ENCODE peak calls at places on chromosomes 4 and X, in ten cellular contexts. N, U, F, X, E, C, J, S, G and Z are unnamed samples.
A peak's percentile ranks its signal among the peaks of the same experiment; 100 is the strongest.

GRCh38 chrX:69321006-69321655 is 155.9 kb upstream of the PJA1 start:
- DNase-seq in G (no peak), J (no peak), X (no peak), N (no peak), C (peak; percentile 2), E (no peak), U (no peak), S (no peak), F (no peak), Z (no peak)

GRCh38 chrX:53227224-53227765 is 2.3 kb upstream of the KDM5C start:
- DNase-seq in J (no peak), G (no peak), F (no peak), E (no peak), U (no peak), C (no peak), X (no peak), N (no peak), S (no peak), Z (no peak)

GRCh38 chrX:95885074-95885473 is 799.6 kb upstream of the DIAPH2 start:
- DNase-seq in N (no peak), G (no peak), U (no peak), F (peak; percentile 36), J (peak; percentile 32), E (peak; percentile 84), S (peak; percentile 3), C (no peak), X (no peak), Z (no peak)

GRCh38 chr4:149711588-149711987 is 104.1 kb downstream of the IQCM start:
- DNase-seq in U (no peak), F (no peak), E (no peak), S (no peak), J (no peak), X (no peak), G (no peak), N (no peak), C (no peak), Z (no peak)

GRCh38 chr4:80685219-80685618 is 345.3 kb upstream of the BMP3 start:
- DNase-seq in E (no peak), F (no peak), N (no peak), G (no peak), J (peak; percentile 75), U (no peak), C (no peak), S (no peak), X (no peak), Z (no peak)

GRCh38 chrX:107204063-107204605 is 2.1 kb downstream of the NUP62CL start:
- DNase-seq in U (no peak), C (no peak), G (no peak), F (peak; percentile 63), S (no peak), E (no peak), N (no peak), X (no peak), J (no peak), Z (no peak)

GRCh38 chr4:3369781-3370660 is 71.7 kb upstream of the HGFAC start:
- DNase-seq in G (no peak), U (peak; percentile 62), F (no peak), N (no peak), J (peak; percentile 84), E (peak; percentile 87), S (peak; percentile 68), C (peak; percentile 90), X (no peak), Z (peak; percentile 90)

GRCh38 chr4:917992-918391 is 14.1 kb downstream of the GAK start:
- DNase-seq in S (no peak), C (no peak), U (no peak), J (no peak), E (no peak), X (no peak), F (no peak), N (no peak), G (no peak), Z (no peak)

GRCh38 chr4:2340272-2341061 is 78.0 kb downstream of the ZFYVE28 start:
- DNase-seq in U (no peak), E (no peak), X (no peak), J (no peak), F (peak; percentile 13), S (no peak), C (peak; percentile 40), N (no peak), G (no peak), Z (no peak)

GRCh38 chr4:136103616-136104015 is 1428.7 kb downstream of the PCDH18 start:
- DNase-seq in X (no peak), J (no peak), F (no peak), C (no peak), S (no peak), N (no peak), U (no peak), E (no peak), G (no peak), Z (no peak)

GRCh38 chr4:177117256-177117655 is 192.4 kb upstream of the NEIL3 start:
- DNase-seq in J (no peak), F (no peak), G (no peak), X (no peak), S (no peak), U (no peak), N (no peak), C (peak; percentile 4), E (no peak), Z (no peak)

GRCh38 chrX:103831803-103832544 is at the start of gene RAB9B:
- DNase-seq in J (peak; percentile 38), F (peak; percentile 59), N (no peak), G (no peak), S (peak; percentile 20), E (no peak), U (no peak), C (peak; percentile 82), X (peak; percentile 19), Z (peak; percentile 53)

GRCh38 chrX:17674611-17675010 is 62.7 kb upstream of the SCML1 start:
- DNase-seq in G (no peak), J (no peak), U (no peak), E (peak; percentile 31), N (no peak), F (peak; percentile 26), S (no peak), X (no peak), C (no peak), Z (no peak)

GRCh38 chr4:42633605-42634388 is 23.1 kb downstream of the ATP8A1 start:
- DNase-seq in X (no peak), G (no peak), E (no peak), S (no peak), F (no peak), J (no peak), N (no peak), C (no peak), U (peak; percentile 65), Z (no peak)

GRCh38 chrX:17848545-17849265 is 12.4 kb downstream of the RAI2 start:
- DNase-seq in J (no peak), E (no peak), S (peak; percentile 6), C (no peak), U (no peak), G (no peak), N (no peak), F (no peak), X (no peak), Z (no peak)

GRCh38 chr4:127732623-127733199 is 2.5 kb downstream of the SLC25A31 start:
- DNase-seq in E (peak; percentile 72), X (no peak), J (peak; percentile 78), F (no peak), S (no peak), N (peak; percentile 41), G (peak; percentile 35), C (peak; percentile 63), U (peak; percentile 38), Z (peak; percentile 34)

GRCh38 chrX:97563531-97564133 is 679.9 kb downstream of the RPA4 start:
- DNase-seq in X (peak; percentile 25), F (peak; percentile 29), U (peak; percentile 81), N (no peak), S (peak; percentile 13), C (no peak), G (peak; percentile 9), J (peak; percentile 80), E (peak; percentile 72), Z (peak; percentile 66)
- H3K4me3 ChIP-seq in X (peak overlapping the region; percentile 28), F (peak overlapping the region; percentile 9), U (peak overlapping the region; percentile 37), N (no peak overlapping the region), S (no peak overlapping the region), C (no peak overlapping the region), G (peak overlapping the region; percentile 23), J (peak overlapping the region; percentile 70), E (peak overlapping the region; percentile 31), Z (peak overlapping the region; percentile 17)

GRCh38 chrX:41035582-41035981 is 49.7 kb upstream of the USP9X start:
- DNase-seq in F (no peak), N (no peak), J (no peak), G (no peak), U (no peak), C (no peak), E (no peak), X (no peak), S (no peak), Z (no peak)
- H3K4me3 ChIP-seq in F (no peak overlapping the region), N (no peak overlapping the region), J (no peak overlapping the region), G (no peak overlapping the region), U (no peak overlapping the region), C (no peak overlapping the region), E (no peak overlapping the region), X (no peak overlapping the region), S (no peak overlapping the region), Z (no peak overlapping the region)

GRCh38 chr4:173522874-173523395 is 7.1 kb downstream of the HAND2 start:
- DNase-seq in U (no peak), J (peak; percentile 46), C (no peak), E (peak; percentile 72), N (no peak), S (no peak), F (no peak), G (no peak), X (no peak), Z (no peak)
- H3K4me3 ChIP-seq in U (no peak overlapping the region), J (peak overlapping the region; percentile 89), C (no peak overlapping the region), E (peak overlapping the region; percentile 94), N (no peak overlapping the region), S (peak overlapping the region; percentile 72), F (no peak overlapping the region), G (no peak overlapping the region), X (no peak overlapping the region), Z (no peak overlapping the region)

DNA sequence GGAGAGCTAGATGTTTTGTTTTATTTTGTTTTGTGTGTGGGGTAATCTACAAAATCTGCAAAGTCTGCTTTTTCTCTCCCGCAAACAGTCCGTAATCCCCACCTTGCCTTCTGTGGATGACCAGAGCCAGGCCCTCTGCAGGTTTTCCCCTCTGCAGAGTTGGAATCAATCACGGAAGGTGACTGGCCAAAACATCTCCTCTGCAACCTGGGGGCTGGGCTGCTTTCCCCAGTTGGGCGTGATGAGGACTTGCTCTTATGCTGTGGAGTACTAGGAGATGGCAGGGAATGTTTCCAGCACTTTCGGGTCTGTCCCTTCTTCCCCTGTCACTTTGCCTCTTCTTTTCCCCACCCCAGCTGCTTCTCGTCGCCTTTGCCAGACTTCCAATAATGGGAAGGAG is 1.1 kb downstream of the TMEM35A start:
- DNase-seq in C (no peak), E (no peak), G (no peak), S (no peak), J (no peak), U (no peak), N (no peak), F (no peak), X (no peak), Z (no peak)
- H3K4me3 ChIP-seq in C (peak overlapping the region; percentile 55), E (peak overlapping the region; percentile 67), G (no peak overlapping the region), S (no peak overlapping the region), J (peak overlapping the region; percentile 67), U (no peak overlapping the region), N (no peak overlapping the region), F (peak overlapping the region; percentile 34), X (no peak overlapping the region), Z (no peak overlapping the region)

DNA sequence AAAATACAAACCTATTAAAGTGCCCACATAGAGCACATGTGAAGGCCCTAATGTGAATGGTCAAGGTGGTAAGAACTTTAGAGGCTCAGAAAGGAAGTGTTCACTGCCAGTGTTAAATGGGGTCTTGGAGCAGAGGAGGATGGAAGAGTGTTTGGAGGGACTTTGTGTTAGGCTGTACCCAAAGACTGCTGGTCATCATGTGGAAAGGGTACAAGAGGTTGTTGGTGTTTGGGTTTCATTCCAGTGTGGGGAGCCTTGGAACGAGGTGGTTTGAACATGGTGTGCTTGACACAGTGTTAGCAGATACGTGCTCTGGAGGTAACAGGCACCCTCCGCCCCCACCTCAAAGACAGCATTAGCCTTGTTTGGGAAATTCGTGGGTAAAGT is 73.1 kb downstream of the RAPGEF2 start:
- DNase-seq in C (no peak), S (no peak), J (no peak), F (no peak), X (no peak), N (no peak), U (no peak), G (no peak), E (no peak), Z (no peak)
- H3K4me3 ChIP-seq in C (no peak overlapping the region), S (no peak overlapping the region), J (no peak overlapping the region), F (no peak overlapping the region), X (no peak overlapping the region), N (no peak overlapping the region), U (no peak overlapping the region), G (peak overlapping the region; percentile 20), E (peak overlapping the region; percentile 48), Z (no peak overlapping the region)